ENCODE peak calls at places on chromosomes 5 and 9, in nine cellular contexts. One of them, this sample, is unnamed.

GRCh38 chr9:19641046-19641445 is 147.8 kb downstream of the SLC24A2 start:
- DNase-seq in AG10803: peak; percentile 0
- DNase-seq in NB4: peak; percentile 41
- DNase-seq in H1: no peak
- DNase-seq in cardiac muscle cell: peak; percentile 15
- DNase-seq in stomach: no peak
- DNase-seq in GM20000: no peak
- DNase-seq in fibroblast of villous mesenchyme: no peak
- DNase-seq in Calu3: no peak
- DNase-seq in this sample: peak; percentile 14

GRCh38 chr5:82381591-82381990 is 103.4 kb upstream of the RPS23 start:
- DNase-seq in AG10803: no peak
- DNase-seq in NB4: no peak
- DNase-seq in H1: no peak
- DNase-seq in cardiac muscle cell: no peak
- DNase-seq in stomach: no peak
- DNase-seq in GM20000: no peak
- DNase-seq in fibroblast of villous mesenchyme: no peak
- DNase-seq in Calu3: no peak
- DNase-seq in this sample: no peak

GRCh38 chr5:77241444-77241843 is 31.0 kb downstream of the PDE8B start:
- DNase-seq in AG10803: no peak
- DNase-seq in NB4: no peak
- DNase-seq in H1: no peak
- DNase-seq in cardiac muscle cell: no peak
- DNase-seq in stomach: no peak
- DNase-seq in GM20000: no peak
- DNase-seq in fibroblast of villous mesenchyme: no peak
- DNase-seq in Calu3: no peak
- DNase-seq in this sample: no peak

GRCh38 chr5:151056367-151057306 is 24.2 kb downstream of the TNIP1 start:
- DNase-seq in AG10803: no peak
- DNase-seq in NB4: no peak
- DNase-seq in H1: no peak
- DNase-seq in cardiac muscle cell: no peak
- DNase-seq in stomach: no peak
- DNase-seq in GM20000: no peak
- DNase-seq in fibroblast of villous mesenchyme: no peak
- DNase-seq in Calu3: no peak
- DNase-seq in this sample: no peak

GRCh38 chr9:10008101-10008799 is 604.6 kb downstream of the PTPRD start:
- DNase-seq in AG10803: no peak
- DNase-seq in NB4: no peak
- DNase-seq in H1: no peak
- DNase-seq in cardiac muscle cell: no peak
- DNase-seq in stomach: no peak
- DNase-seq in GM20000: no peak
- DNase-seq in fibroblast of villous mesenchyme: no peak
- DNase-seq in Calu3: no peak
- DNase-seq in this sample: no peak

GRCh38 chr5:112692472-112692871 is 45.2 kb upstream of the APC start:
- DNase-seq in AG10803: no peak
- DNase-seq in NB4: no peak
- DNase-seq in H1: no peak
- DNase-seq in cardiac muscle cell: no peak
- DNase-seq in stomach: no peak
- DNase-seq in GM20000: no peak
- DNase-seq in fibroblast of villous mesenchyme: no peak
- DNase-seq in Calu3: no peak
- DNase-seq in this sample: no peak

GRCh38 chr5:68178579-68178978 is 37.0 kb upstream of the PIK3R1 start:
- DNase-seq in AG10803: no peak
- DNase-seq in NB4: no peak
- DNase-seq in H1: no peak
- DNase-seq in cardiac muscle cell: no peak
- DNase-seq in stomach: no peak
- DNase-seq in GM20000: no peak
- DNase-seq in fibroblast of villous mesenchyme: no peak
- DNase-seq in Calu3: no peak
- DNase-seq in this sample: peak; percentile 11

GRCh38 chr9:108515856-108516255 is 339.9 kb downstream of the ACTL7B start:
- DNase-seq in AG10803: no peak
- DNase-seq in NB4: peak; percentile 19
- DNase-seq in H1: peak; percentile 48
- DNase-seq in cardiac muscle cell: no peak
- DNase-seq in stomach: no peak
- DNase-seq in GM20000: no peak
- DNase-seq in fibroblast of villous mesenchyme: no peak
- DNase-seq in Calu3: no peak
- DNase-seq in this sample: no peak

GRCh38 chr5:91484662-91485061 is 101.5 kb upstream of the ARRDC3 start:
- DNase-seq in AG10803: no peak
- DNase-seq in NB4: no peak
- DNase-seq in H1: no peak
- DNase-seq in cardiac muscle cell: no peak
- DNase-seq in stomach: no peak
- DNase-seq in GM20000: no peak
- DNase-seq in fibroblast of villous mesenchyme: no peak
- DNase-seq in Calu3: no peak
- DNase-seq in this sample: no peak

GRCh38 chr5:120464627-120465280 is 654 bp downstream of the PRR16 start:
- DNase-seq in AG10803: peak; percentile 81
- DNase-seq in NB4: peak; percentile 24
- DNase-seq in H1: no peak
- DNase-seq in cardiac muscle cell: peak; percentile 31
- DNase-seq in stomach: peak; percentile 25
- DNase-seq in GM20000: peak; percentile 44
- DNase-seq in fibroblast of villous mesenchyme: peak; percentile 70
- DNase-seq in Calu3: peak; percentile 34
- DNase-seq in this sample: no peak

GRCh38 chr5:169153405-169153804 is 147.5 kb downstream of the SLIT3 start:
- DNase-seq in AG10803: peak; percentile 42
- DNase-seq in NB4: no peak
- DNase-seq in H1: no peak
- DNase-seq in cardiac muscle cell: no peak
- DNase-seq in stomach: no peak
- DNase-seq in GM20000: no peak
- DNase-seq in fibroblast of villous mesenchyme: peak; percentile 7
- DNase-seq in Calu3: no peak
- DNase-seq in this sample: no peak

GRCh38 chr5:128596071-128596470 is 58.0 kb upstream of the FBN2 start:
- DNase-seq in AG10803: no peak
- DNase-seq in NB4: no peak
- DNase-seq in H1: no peak
- DNase-seq in cardiac muscle cell: peak; percentile 10
- DNase-seq in stomach: no peak
- DNase-seq in GM20000: no peak
- DNase-seq in fibroblast of villous mesenchyme: no peak
- DNase-seq in Calu3: peak; percentile 29
- DNase-seq in this sample: peak; percentile 62

GRCh38 chr9:135037521-135038250 is 49.8 kb upstream of the OLFM1 start:
- DNase-seq in AG10803: no peak
- DNase-seq in NB4: peak; percentile 44
- DNase-seq in H1: peak; percentile 27
- DNase-seq in cardiac muscle cell: no peak
- DNase-seq in stomach: peak; percentile 21
- DNase-seq in GM20000: no peak
- DNase-seq in fibroblast of villous mesenchyme: no peak
- DNase-seq in Calu3: no peak
- DNase-seq in this sample: no peak

GRCh38 chr9:4640027-4640426 is 22.1 kb upstream of the PLPP6 start:
- DNase-seq in AG10803: no peak
- DNase-seq in NB4: peak; percentile 70
- DNase-seq in H1: no peak
- DNase-seq in cardiac muscle cell: peak; percentile 29
- DNase-seq in stomach: peak; percentile 31
- DNase-seq in GM20000: peak; percentile 33
- DNase-seq in fibroblast of villous mesenchyme: peak; percentile 45
- DNase-seq in Calu3: peak; percentile 48
- DNase-seq in this sample: peak; percentile 42

GRCh38 chr9:33285502-33285901 is 4.8 kb upstream of the NFX1 start:
- DNase-seq in AG10803: no peak
- DNase-seq in NB4: no peak
- DNase-seq in H1: no peak
- DNase-seq in cardiac muscle cell: no peak
- DNase-seq in stomach: no peak
- DNase-seq in GM20000: no peak
- DNase-seq in fibroblast of villous mesenchyme: no peak
- DNase-seq in Calu3: no peak
- DNase-seq in this sample: no peak

GRCh38 chr5:132056610-132057497 is 3.6 kb upstream of the IL3 start:
- DNase-seq in AG10803: no peak
- DNase-seq in NB4: no peak
- DNase-seq in H1: no peak
- DNase-seq in cardiac muscle cell: no peak
- DNase-seq in stomach: peak; percentile 20
- DNase-seq in GM20000: no peak
- DNase-seq in fibroblast of villous mesenchyme: no peak
- DNase-seq in Calu3: no peak
- DNase-seq in this sample: no peak

GRCh38 chr9:123365287-123365880 is 9.4 kb downstream of the CRB2 start:
- DNase-seq in AG10803: no peak
- DNase-seq in NB4: no peak
- DNase-seq in H1: no peak
- DNase-seq in cardiac muscle cell: no peak
- DNase-seq in stomach: no peak
- DNase-seq in GM20000: no peak
- DNase-seq in fibroblast of villous mesenchyme: no peak
- DNase-seq in Calu3: no peak
- DNase-seq in this sample: no peak
- TF ChIP-seq CTCF in AG10803: peak; percentile 36
- TF ChIP-seq CTCF in NB4: peak; percentile 27
- TF ChIP-seq CTCF in H1: peak; percentile 72
- TF ChIP-seq CTCF in cardiac muscle cell: peak; percentile 33
- TF ChIP-seq CTCF in stomach: no peak
- TF ChIP-seq CTCF in GM20000: no peak
- TF ChIP-seq CTCF in fibroblast of villous mesenchyme: peak; percentile 44
- TF ChIP-seq CTCF in Calu3: no peak
- TF ChIP-seq CTCF in this sample: peak; percentile 33

DNA sequence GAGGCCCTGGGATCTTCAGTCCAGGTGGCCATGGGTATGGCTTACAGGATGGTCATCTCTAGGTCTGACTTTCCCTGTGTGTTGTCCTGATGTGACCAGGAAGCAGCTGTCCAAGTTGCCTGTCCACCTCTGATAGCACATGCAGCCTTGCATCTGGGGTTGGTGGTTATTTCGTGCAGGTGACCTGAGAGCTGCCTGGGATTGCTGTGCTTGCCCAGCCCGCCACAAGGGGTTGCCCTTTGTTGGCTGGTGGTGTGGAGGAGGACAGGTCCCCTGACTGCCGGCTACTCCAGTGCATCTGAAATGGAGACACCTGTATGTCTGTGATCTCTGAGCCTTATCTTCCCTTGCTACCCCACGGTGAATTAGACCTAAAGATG is 212.6 kb downstream of the ARHGAP26 start:
- DNase-seq in AG10803: no peak
- DNase-seq in NB4: no peak
- DNase-seq in H1: peak; percentile 60
- DNase-seq in cardiac muscle cell: no peak
- DNase-seq in stomach: no peak
- DNase-seq in GM20000: no peak
- DNase-seq in fibroblast of villous mesenchyme: no peak
- DNase-seq in Calu3: peak; percentile 37
- DNase-seq in this sample: no peak
- TF ChIP-seq CTCF in AG10803: no peak
- TF ChIP-seq CTCF in NB4: peak; percentile 5
- TF ChIP-seq CTCF in H1: peak; percentile 73
- TF ChIP-seq CTCF in cardiac muscle cell: peak; percentile 2
- TF ChIP-seq CTCF in stomach: no peak
- TF ChIP-seq CTCF in GM20000: no peak
- TF ChIP-seq CTCF in fibroblast of villous mesenchyme: no peak
- TF ChIP-seq CTCF in Calu3: no peak
- TF ChIP-seq CTCF in this sample: peak; percentile 3

DNA sequence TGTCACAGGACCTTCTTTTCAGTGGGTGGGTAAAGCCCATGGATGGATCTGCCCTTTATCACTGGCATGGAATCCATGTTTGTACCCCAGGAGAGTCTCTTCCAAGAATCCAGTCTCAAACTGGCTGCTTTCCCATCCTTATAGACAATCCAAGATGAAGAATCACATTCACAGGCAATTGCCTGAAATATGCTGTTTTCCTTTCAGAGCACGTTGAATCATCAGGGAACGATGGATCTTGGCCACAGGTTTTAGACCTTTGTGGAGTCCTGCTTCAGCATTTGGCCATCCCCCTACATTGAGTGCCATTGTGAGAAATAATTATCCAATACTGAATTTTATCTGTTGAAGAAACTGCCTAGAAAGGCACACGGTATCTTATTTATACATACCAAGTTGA is 319.7 kb downstream of the ASTN2 start:
- DNase-seq in AG10803: peak; percentile 24
- DNase-seq in NB4: no peak
- DNase-seq in H1: no peak
- DNase-seq in cardiac muscle cell: no peak
- DNase-seq in stomach: no peak
- DNase-seq in GM20000: no peak
- DNase-seq in fibroblast of villous mesenchyme: no peak
- DNase-seq in Calu3: no peak
- DNase-seq in this sample: no peak
- TF ChIP-seq CTCF in AG10803: no peak
- TF ChIP-seq CTCF in NB4: no peak
- TF ChIP-seq CTCF in H1: no peak
- TF ChIP-seq CTCF in cardiac muscle cell: no peak
- TF ChIP-seq CTCF in stomach: no peak
- TF ChIP-seq CTCF in GM20000: no peak
- TF ChIP-seq CTCF in fibroblast of villous mesenchyme: no peak
- TF ChIP-seq CTCF in Calu3: no peak
- TF ChIP-seq CTCF in this sample: no peak

DNA sequence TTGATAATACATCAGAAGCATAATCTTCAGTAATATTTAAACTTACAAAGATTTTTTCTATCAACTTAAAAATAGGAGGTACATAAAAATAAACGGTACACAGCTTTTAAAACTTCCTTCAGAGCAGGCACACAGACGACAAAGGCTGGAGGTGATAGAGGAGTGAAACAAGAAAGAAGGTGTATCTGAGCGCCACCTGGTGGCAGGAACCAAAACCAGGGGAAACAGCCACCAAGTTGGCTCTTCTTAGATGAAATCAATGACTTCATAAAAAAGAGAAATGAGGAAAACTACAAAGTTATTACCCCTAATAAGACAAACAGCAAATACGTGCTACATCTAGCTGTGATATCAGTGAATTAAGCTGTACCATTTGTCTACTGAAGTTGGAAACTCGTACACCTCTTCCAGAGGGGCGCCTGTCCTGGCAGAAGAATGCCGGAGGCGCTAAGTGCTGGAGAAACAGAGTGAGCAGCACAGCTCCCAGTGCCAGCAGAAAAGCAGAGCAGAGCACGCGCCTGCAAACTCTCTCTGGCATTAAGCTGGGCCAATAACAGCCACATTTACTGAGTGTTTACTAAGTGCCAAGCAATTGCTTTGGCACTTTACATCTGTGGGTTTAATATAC is 85.9 kb downstream of the SETX start:
- DNase-seq in AG10803: peak; percentile 61
- DNase-seq in NB4: peak; percentile 72
- DNase-seq in H1: peak; percentile 87
- DNase-seq in cardiac muscle cell: peak; percentile 78
- DNase-seq in stomach: peak; percentile 78
- DNase-seq in GM20000: peak; percentile 63
- DNase-seq in fibroblast of villous mesenchyme: peak; percentile 65
- DNase-seq in Calu3: peak; percentile 46
- DNase-seq in this sample: peak; percentile 79
- TF ChIP-seq CTCF in AG10803: peak; percentile 93
- TF ChIP-seq CTCF in NB4: peak; percentile 80
- TF ChIP-seq CTCF in H1: peak; percentile 79
- TF ChIP-seq CTCF in cardiac muscle cell: peak; percentile 91
- TF ChIP-seq CTCF in stomach: no peak
- TF ChIP-seq CTCF in GM20000: peak; percentile 72
- TF ChIP-seq CTCF in fibroblast of villous mesenchyme: peak; percentile 85
- TF ChIP-seq CTCF in Calu3: peak; percentile 56
- TF ChIP-seq CTCF in this sample: peak; percentile 95